ENCODE peak calls at places on chromosome 4, in six cellular contexts. N is BJ, J is Caco-2, B is ovary, G is heart right ventricle, P is endodermal cell. V is an unnamed sample.

GRCh38 chr4:78984593-78984992 is 45.4 kb upstream of the PAQR3 start:
- DNase-seq in G (no peak), P (no peak), N (no peak), J (no peak), B (no peak), V (no peak)

GRCh38 chr4:121168865-121169281 is 4.8 kb upstream of the TNIP3 start:
- DNase-seq in J (no peak), P (no peak), N (no peak), B (no peak), G (no peak), V (no peak)

GRCh38 chr4:1459081-1459480 is 52.8 kb upstream of the NKX1-1 start:
- DNase-seq in N (no peak), J (no peak), B (no peak), P (peak), G (no peak), V (no peak)

GRCh38 chr4:67809502-67809901 is 55.3 kb upstream of the GNRHR start:
- DNase-seq in B (no peak), G (no peak), N (no peak), P (peak), J (peak), V (no peak)

GRCh38 chr4:38760915-38761314 is 21.9 kb downstream of the TLR10 start:
- DNase-seq in B (no peak), J (no peak), P (no peak), N (no peak), G (no peak), V (no peak)

GRCh38 chr4:181952478-181952877 is 290.7 kb upstream of the TENM3 start:
- DNase-seq in J (no peak), N (peak), B (no peak), P (no peak), G (no peak), V (peak)

GRCh38 chr4:88008133-88008621 is 742 bp downstream of the PKD2 start:
- DNase-seq in B (peak), N (no peak), P (peak), G (peak), J (peak), V (no peak)

GRCh38 chr4:11585506-11585905 is 156.8 kb upstream of the HS3ST1 start:
- DNase-seq in G (no peak), N (no peak), J (no peak), P (no peak), B (no peak), V (no peak)

GRCh38 chr4:115489284-115489683 is 375.9 kb upstream of the NDST4 start:
- DNase-seq in B (no peak), G (no peak), J (no peak), N (no peak), P (no peak), V (no peak)

GRCh38 chr4:16131293-16131692 is 47.5 kb upstream of the PROM1 start:
- DNase-seq in B (no peak), P (no peak), N (no peak), G (no peak), J (no peak), V (no peak)

GRCh38 chr4:149005191-149005590 is 563.0 kb upstream of the NR3C2 start:
- DNase-seq in P (peak), B (no peak), J (no peak), G (no peak), N (no peak), V (no peak)

GRCh38 chr4:2489841-2490552 is 21.1 kb downstream of the RNF4 start:
- DNase-seq in J (no peak), P (no peak), G (no peak), B (no peak), N (no peak), V (no peak)

GRCh38 chr4:187021436-187022205 is 298.0 kb upstream of the FAT1 start:
- DNase-seq in B (no peak), N (no peak), J (no peak), G (no peak), P (no peak), V (no peak)

GRCh38 chr4:26609398-26609797 is 25.5 kb downstream of the TBC1D19 start:
- DNase-seq in G (no peak), B (no peak), P (no peak), J (no peak), N (no peak), V (no peak)

GRCh38 chr4:108636246-108636645 is 14.2 kb upstream of the OSTC start:
- DNase-seq in B (no peak), G (no peak), P (no peak), J (no peak), N (no peak), V (no peak)

GRCh38 chr4:108635070-108635655 is 14.8 kb downstream of the RPL34 start:
- DNase-seq in B (no peak), G (no peak), J (no peak), N (no peak), P (peak), V (no peak)

GRCh38 chr4:108637856-108638255 is 12.5 kb upstream of the OSTC start:
- DNase-seq in B (no peak), N (no peak), P (no peak), J (no peak), G (no peak), V (no peak)
- TF ChIP-seq CTCF in B (no peak), N (peak), P (peak), J (no peak), G (no peak), V (peak)

GRCh38 chr4:126375462-126376054 is 1060.8 kb downstream of the FAT4 start:
- DNase-seq in P (no peak), J (no peak), N (peak), B (no peak), G (no peak), V (no peak)

DNA sequence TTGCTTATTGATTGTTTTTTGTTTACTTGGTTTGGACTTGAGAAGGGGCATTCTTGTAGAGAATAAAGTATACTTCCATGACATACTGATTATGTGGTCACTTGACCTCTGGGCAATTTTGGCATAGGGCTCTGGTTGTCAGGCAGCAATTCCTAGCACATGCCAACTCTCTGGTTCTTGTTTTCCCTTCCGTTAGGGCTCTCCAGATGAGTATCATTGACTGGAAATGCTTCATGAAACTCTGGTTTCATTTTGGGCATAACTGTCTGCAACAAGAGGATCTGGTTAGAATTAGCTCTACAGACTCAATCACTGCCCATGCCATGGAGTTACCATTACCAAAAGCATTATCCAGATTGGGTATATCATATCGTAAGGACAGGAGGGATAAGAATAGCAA is 1057.9 kb downstream of the FAT4 start:
- DNase-seq in J (no peak), G (no peak), N (no peak), P (no peak), B (no peak), V (no peak)
- H3K4me3 ChIP-seq in J (no peak), G (no peak), N (no peak), P (no peak), B (no peak), V (no peak)

GRCh38 chr4:66169341-66169740 is 499.1 kb upstream of the EPHA5 start:
- DNase-seq in J (no peak), B (no peak), N (no peak), P (peak), G (no peak), V (no peak)
- TF ChIP-seq CTCF in J (no peak), B (no peak), N (peak), P (peak), G (no peak), V (peak)

DNA sequence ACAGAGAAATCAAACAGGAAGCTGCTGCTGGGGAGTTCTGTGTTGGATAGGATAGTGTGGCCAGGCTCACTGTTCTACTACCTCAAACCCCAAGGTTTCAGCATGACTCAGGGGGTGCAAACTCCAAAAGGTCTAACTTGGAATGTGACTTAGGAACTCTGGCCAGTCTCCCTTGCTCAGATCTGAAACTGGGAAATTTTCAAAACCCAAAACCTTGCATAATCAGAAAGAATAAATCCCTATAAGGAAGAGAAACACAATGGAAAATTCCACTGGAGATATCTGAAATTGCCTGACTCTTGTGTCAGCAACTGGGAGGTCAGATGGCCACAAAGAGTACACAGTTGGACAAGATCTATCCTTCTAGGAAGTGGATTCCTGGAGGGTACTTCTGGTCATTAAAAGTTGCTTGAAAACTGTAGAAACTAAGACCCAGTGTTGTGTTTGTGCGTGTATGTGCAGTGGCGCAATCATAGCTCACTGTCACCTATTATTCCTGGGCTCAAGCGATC is 58.0 kb downstream of the PPEF2 start:
- DNase-seq in N (peak), P (no peak), G (no peak), B (no peak), J (peak), V (peak)
- H3K4me3 ChIP-seq in N (no peak), P (no peak), G (no peak), B (no peak), J (no peak), V (no peak)

GRCh38 chr4:56650259-56651070 is 30.6 kb downstream of the HOPX start:
- DNase-seq in P (peak), G (no peak), B (no peak), N (no peak), J (no peak), V (no peak)
- TF ChIP-seq CTCF in P (peak), G (no peak), B (no peak), N (peak), J (peak), V (peak)

GRCh38 chr4:152348670-152349069 is 187.2 kb downstream of the FBXW7 start:
- DNase-seq in B (no peak), G (no peak), N (no peak), J (no peak), P (no peak), V (no peak)

GRCh38 chr4:152352215-152352614 is 183.7 kb downstream of the FBXW7 start:
- DNase-seq in N (no peak), G (no peak), B (no peak), J (no peak), P (no peak), V (no peak)

GRCh38 chr4:152346979-152347378 is 188.9 kb downstream of the FBXW7 start:
- DNase-seq in G (no peak), P (no peak), N (no peak), J (no peak), B (no peak), V (no peak)

GRCh38 chr4:152352645-152353116 is 183.2 kb downstream of the FBXW7 start:
- DNase-seq in P (peak), B (peak), J (peak), N (peak), G (peak), V (peak)

DNA sequence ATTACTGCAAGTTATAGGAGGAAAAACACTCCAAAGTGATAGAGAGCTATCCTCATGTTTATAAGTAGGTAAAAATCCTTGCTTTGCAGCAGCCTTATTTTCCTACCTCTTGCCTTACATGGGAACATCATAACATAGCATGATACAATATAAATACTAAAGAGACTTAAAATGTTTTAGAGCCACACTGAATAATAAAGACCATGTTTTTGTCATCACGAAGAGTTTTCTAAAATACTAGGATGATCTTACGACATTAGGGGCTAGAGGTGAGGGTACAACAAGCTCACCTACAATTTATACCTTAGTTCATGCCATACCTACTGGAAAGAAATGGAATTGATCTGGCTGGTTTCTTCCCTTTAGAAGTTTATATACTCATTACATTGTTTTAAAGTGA is 184.8 kb downstream of the FBXW7 start:
- DNase-seq in B (no peak), G (no peak), N (no peak), J (no peak), P (no peak), V (no peak)
- H3K4me3 ChIP-seq in B (no peak), G (peak), N (peak), J (no peak), P (no peak), V (peak)

V was measured in AG09309.